ENCODE peak calls at places on chromosomes 3 and 15, in five cellular contexts. C is H9, I is mesendoderm, G is neuronal stem cell, N is mesenchymal stem cell. A is an unnamed sample.

GRCh38 chr3:7410782-7411181 is 549.9 kb downstream of the GRM7 start:
- DNase-seq in C (no peak), I (peak; percentile 42), G (no peak), N (no peak), A (no peak)

GRCh38 chr3:159741281-159741680 is 247.4 kb upstream of the IL12A start:
- DNase-seq in C (no peak), I (no peak), G (no peak), N (no peak), A (no peak)

GRCh38 chr3:127981097-127981496 is 66.1 kb downstream of the KBTBD12 start:
- DNase-seq in C (no peak), I (no peak), G (no peak), N (no peak), A (no peak)

GRCh38 chr15:49423021-49423420 is at the start of gene FGF7:
- DNase-seq in C (no peak), I (peak; percentile 30), G (peak; percentile 9), N (peak; percentile 61), A (peak; percentile 88)

GRCh38 chr15:94263341-94264273 is 32.2 kb downstream of the MCTP2 start:
- DNase-seq in C (no peak), I (no peak), G (no peak), N (peak; percentile 89), A (peak; percentile 48)

GRCh38 chr15:85318048-85318731 is 62.2 kb upstream of the AKAP13 start:
- DNase-seq in C (no peak), I (no peak), G (no peak), N (peak; percentile 96), A (peak; percentile 98)

GRCh38 chr3:99648091-99648490 is 9.7 kb downstream of the COL8A1 start:
- DNase-seq in C (no peak), I (no peak), G (no peak), N (peak; percentile 85), A (peak; percentile 74)

GRCh38 chr3:129943020-129943419 is 31.5 kb upstream of the TRH start:
- DNase-seq in C (no peak), I (no peak), G (no peak), N (no peak), A (no peak)

GRCh38 chr15:59933607-59934006 is 70.5 kb upstream of the FOXB1 start:
- DNase-seq in C (no peak), I (peak; percentile 40), G (no peak), N (no peak), A (no peak)

GRCh38 chr3:106281231-106281630 is 412.4 kb upstream of the CBLB start:
- DNase-seq in C (no peak), I (no peak), G (no peak), N (no peak), A (peak; percentile 77)

GRCh38 chr3:125087768-125088391 is 32.1 kb upstream of the HEG1 start:
- DNase-seq in C (no peak), I (peak; percentile 68), G (no peak), N (peak; percentile 92), A (peak; percentile 69)

GRCh38 chr3:25153561-25153960 is 274.5 kb upstream of the RARB start:
- DNase-seq in C (no peak), I (no peak), G (no peak), N (no peak), A (no peak)

GRCh38 chr15:82650046-82650670 is 3.0 kb upstream of the CPEB1 start:
- DNase-seq in C (no peak), I (no peak), G (no peak), N (no peak), A (no peak)

GRCh38 chr3:44339990-44340389 is 1.4 kb downstream of the TCAIM start:
- DNase-seq in C (no peak), I (no peak), G (no peak), N (no peak), A (no peak)

GRCh38 chr3:25900171-25900570 is 110.3 kb downstream of the OXSM start:
- DNase-seq in C (no peak), I (no peak), G (no peak), N (no peak), A (no peak)

GRCh38 chr15:80404057-80404718 is at the start of gene ARNT2:
- DNase-seq in C (peak; percentile 51), I (peak; percentile 41), G (peak; percentile 66), N (no peak), A (peak; percentile 25)

GRCh38 chr3:150256336-150256735 is 151.8 kb upstream of the TSC22D2 start:
- DNase-seq in C (no peak), I (peak; percentile 67), G (no peak), N (peak; percentile 48), A (no peak)

GRCh38 chr3:128426128-128426921 is 40.4 kb downstream of the DNAJB8 start:
- DNase-seq in C (peak; percentile 73), I (peak; percentile 55), G (peak; percentile 60), N (peak; percentile 21), A (no peak)

GRCh38 chr15:39646425-39646824 is 65.5 kb downstream of the THBS1 start:
- DNase-seq in C (no peak), I (no peak), G (no peak), N (no peak), A (no peak)

GRCh38 chr15:47846128-47846868 is 129.0 kb downstream of the SEMA6D start:
- DNase-seq in C (no peak), I (no peak), G (no peak), N (no peak), A (no peak)

GRCh38 chr3:123769360-123769743 is 114.8 kb downstream of the MYLK start:
- DNase-seq in C (no peak), I (peak; percentile 53), G (no peak), N (no peak), A (no peak)

GRCh38 chr15:32105258-32106248 is 75.2 kb downstream of the CHRNA7 start:
- DNase-seq in C (no peak), I (no peak), G (no peak), N (no peak), A (no peak)

GRCh38 chr3:52503788-52504424 is 8.8 kb downstream of the STAB1 start:
- DNase-seq in C (no peak), I (no peak), G (no peak), N (no peak), A (no peak)

GRCh38 chr3:115512565-115513410 is 110.5 kb upstream of the GAP43 start:
- DNase-seq in C (peak; percentile 89), I (peak; percentile 96), G (peak; percentile 70), N (peak; percentile 73), A (peak; percentile 38)

GRCh38 chr15:23503546-23503945 is 56.5 kb upstream of the GOLGA6L2 start:
- DNase-seq in C (no peak), I (no peak), G (no peak), N (no peak), A (no peak)

GRCh38 chr3:186057594-186057993 is 51.3 kb downstream of the ETV5 start:
- DNase-seq in C (peak; percentile 50), I (peak; percentile 93), G (no peak), N (peak; percentile 73), A (peak; percentile 97)

GRCh38 chr15:82764740-82765139 is 41.1 kb downstream of the FSD2 start:
- DNase-seq in C (no peak), I (no peak), G (no peak), N (no peak), A (no peak)

GRCh38 chr3:81696090-81696489 is 65.4 kb downstream of the GBE1 start:
- DNase-seq in C (no peak), I (no peak), G (no peak), N (no peak), A (no peak)

GRCh38 chr3:134029256-134029733 is 430 bp downstream of the SLCO2A1 start:
- DNase-seq in C (peak; percentile 46), I (peak; percentile 46), G (no peak), N (peak; percentile 33), A (peak; percentile 15)

GRCh38 chr15:70586241-70586640 is 177.1 kb downstream of the UACA start:
- DNase-seq in C (peak; percentile 21), I (no peak), G (no peak), N (no peak), A (no peak)

GRCh38 chr15:56906766-56907165 is 11.7 kb upstream of the TCF12 start:
- DNase-seq in C (no peak), I (no peak), G (no peak), N (no peak), A (no peak)

GRCh38 chr15:56901931-56902330 is 16.5 kb upstream of the TCF12 start:
- DNase-seq in C (no peak), I (no peak), G (no peak), N (no peak), A (no peak)
- H3K9ac ChIP-seq in C (no peak overlapping the region), I (no peak overlapping the region), G (no peak overlapping the region), N (no peak overlapping the region), A (no peak overlapping the region)

DNA sequence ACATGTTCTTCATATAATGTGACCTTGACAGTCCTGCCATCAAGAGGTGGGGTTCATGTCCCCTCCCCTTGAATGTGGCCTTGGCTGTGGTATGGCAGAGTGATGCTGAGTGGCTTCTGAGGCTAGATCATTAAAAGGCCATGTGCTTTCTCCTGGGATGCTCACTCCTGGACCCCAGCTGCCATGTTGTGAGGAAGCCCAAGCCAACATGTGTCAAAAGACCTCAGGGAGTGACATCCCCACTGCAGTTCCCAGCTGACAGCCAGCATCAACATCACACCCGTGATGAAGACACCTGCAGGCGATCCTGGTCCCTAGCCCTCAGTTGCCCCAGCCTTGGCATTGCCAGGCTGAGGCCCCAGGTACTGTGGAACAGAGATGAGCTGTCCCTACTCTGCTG is 36.6 kb downstream of the EBLN2 start:
- DNase-seq in C (no peak), I (no peak), G (no peak), N (no peak), A (no peak)
- H3K23ac ChIP-seq in C (no peak overlapping the region), I (no peak overlapping the region), G (no peak overlapping the region), N (no peak overlapping the region), A (no peak overlapping the region)

GRCh38 chr3:49385617-49386016 is 26.2 kb downstream of the RHOA start:
- DNase-seq in C (no peak), I (no peak), G (no peak), N (no peak), A (no peak)

GRCh38 chr3:49383387-49383786 is 25.2 kb upstream of the GPX1 start:
- DNase-seq in C (no peak), I (no peak), G (no peak), N (no peak), A (no peak)

GRCh38 chr3:49387721-49388120 is 24.1 kb downstream of the RHOA start:
- DNase-seq in C (no peak), I (no peak), G (no peak), N (peak; percentile 60), A (peak; percentile 69)

GRCh38 chr3:49388416-49388815 is 23.4 kb downstream of the RHOA start:
- DNase-seq in C (no peak), I (no peak), G (no peak), N (peak; percentile 23), A (no peak)

DNA sequence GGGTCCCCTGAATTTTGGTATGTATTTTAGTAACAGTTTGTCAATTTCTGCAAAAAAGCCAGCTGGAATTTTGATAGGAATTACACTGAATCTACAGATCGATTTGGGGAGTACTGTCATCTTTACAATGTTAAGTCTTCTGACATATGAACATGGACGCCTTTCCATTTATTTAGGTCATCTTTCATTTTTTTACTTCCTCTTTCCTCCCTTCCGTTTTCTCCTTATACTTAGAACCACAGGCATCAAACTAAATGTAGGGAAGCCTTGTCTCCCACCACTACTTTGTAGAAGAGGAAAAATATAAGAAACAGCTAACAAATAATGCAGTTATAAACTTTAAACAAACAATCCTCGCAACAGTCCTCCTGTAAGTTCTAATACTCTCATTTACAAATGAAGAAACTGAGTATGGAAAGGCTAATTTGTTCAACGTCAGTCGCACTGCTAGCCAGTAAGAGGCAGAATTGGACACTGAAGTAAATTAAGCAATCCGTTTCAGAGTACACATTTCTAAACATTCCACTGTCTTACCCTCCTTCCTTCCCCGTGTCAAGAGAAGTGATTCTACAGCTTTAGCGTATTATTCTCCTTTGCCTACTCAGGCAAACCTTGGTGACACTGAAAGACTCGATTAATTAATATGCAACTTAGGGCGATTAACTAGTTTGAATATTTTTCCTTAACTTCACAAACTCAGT is 25.6 kb downstream of the RHOA start:
- DNase-seq in C (no peak), I (no peak), G (no peak), N (no peak), A (no peak)
- H3K4me2 ChIP-seq in C (no peak overlapping the region), I (no peak overlapping the region), G (no peak overlapping the region), N (no peak overlapping the region), A (no peak overlapping the region)

GRCh38 chr3:49351521-49352011 is 6.6 kb downstream of the GPX1 start:
- DNase-seq in C (no peak), I (peak; percentile 32), G (no peak), N (peak; percentile 93), A (peak; percentile 94)
- H3K9ac ChIP-seq in C (no peak overlapping the region), I (no peak overlapping the region), G (no peak overlapping the region), N (peak overlapping the region; percentile 81), A (no peak overlapping the region)